ENCODE peak calls at places on chromosomes 12 and 14, in six cellular contexts. One of them, this sample, is unnamed.
A peak's percentile ranks its signal among the peaks of the same experiment; 100 is the strongest.

GRCh38 chr12:89645434-89645833 is 63.2 kb downstream of the ATP2B1 start:
- DNase-seq in activated T-cell treated with anti-CD3 and anti-CD28 coated beads, Interleukin-2, amount 50 U/mL, for 48 hours: no peak
- DNase-seq in PC-9: no peak
- DNase-seq in head of caudate nucleus: no peak
- DNase-seq in GM13977: no peak
- DNase-seq in AG08395: no peak
- DNase-seq in this sample: no peak

GRCh38 chr12:11927311-11927935 is 143.3 kb upstream of the BCL2L14 start:
- DNase-seq in AG08395: no peak
- DNase-seq in PC-9: no peak
- DNase-seq in head of caudate nucleus: no peak
- DNase-seq in activated T-cell treated with anti-CD3 and anti-CD28 coated beads, Interleukin-2, amount 50 U/mL, for 48 hours: no peak
- DNase-seq in GM13977: no peak
- DNase-seq in this sample: no peak

GRCh38 chr12:47317182-47317915 is 237.6 kb upstream of the AMIGO2 start:
- DNase-seq in AG08395: peak; percentile 34
- DNase-seq in activated T-cell treated with anti-CD3 and anti-CD28 coated beads, Interleukin-2, amount 50 U/mL, for 48 hours: no peak
- DNase-seq in head of caudate nucleus: no peak
- DNase-seq in PC-9: no peak
- DNase-seq in GM13977: no peak
- DNase-seq in this sample: peak; percentile 16

GRCh38 chr12:110813298-110813697 is 33.5 kb upstream of the CCDC63 start:
- DNase-seq in activated T-cell treated with anti-CD3 and anti-CD28 coated beads, Interleukin-2, amount 50 U/mL, for 48 hours: no peak
- DNase-seq in PC-9: no peak
- DNase-seq in AG08395: no peak
- DNase-seq in GM13977: no peak
- DNase-seq in head of caudate nucleus: no peak
- DNase-seq in this sample: no peak

GRCh38 chr14:75469606-75470237 is 41.9 kb downstream of the JDP2 start:
- DNase-seq in head of caudate nucleus: peak; percentile 47
- DNase-seq in AG08395: no peak
- DNase-seq in activated T-cell treated with anti-CD3 and anti-CD28 coated beads, Interleukin-2, amount 50 U/mL, for 48 hours: no peak
- DNase-seq in GM13977: no peak
- DNase-seq in PC-9: no peak
- DNase-seq in this sample: no peak

GRCh38 chr12:108514468-108514972 is 557 bp upstream of the FICD start:
- DNase-seq in activated T-cell treated with anti-CD3 and anti-CD28 coated beads, Interleukin-2, amount 50 U/mL, for 48 hours: no peak
- DNase-seq in head of caudate nucleus: no peak
- DNase-seq in AG08395: no peak
- DNase-seq in PC-9: no peak
- DNase-seq in GM13977: no peak
- DNase-seq in this sample: no peak

GRCh38 chr12:53051058-53051880 is 1.4 kb downstream of the TNS2 start:
- DNase-seq in activated T-cell treated with anti-CD3 and anti-CD28 coated beads, Interleukin-2, amount 50 U/mL, for 48 hours: no peak
- DNase-seq in PC-9: no peak
- DNase-seq in GM13977: no peak
- DNase-seq in AG08395: peak; percentile 47
- DNase-seq in head of caudate nucleus: peak; percentile 89
- DNase-seq in this sample: no peak

GRCh38 chr12:67069451-67070306 is 199.5 kb upstream of the CAND1 start:
- DNase-seq in GM13977: peak; percentile 41
- DNase-seq in PC-9: no peak
- DNase-seq in head of caudate nucleus: peak; percentile 70
- DNase-seq in activated T-cell treated with anti-CD3 and anti-CD28 coated beads, Interleukin-2, amount 50 U/mL, for 48 hours: peak; percentile 60
- DNase-seq in AG08395: no peak
- DNase-seq in this sample: peak; percentile 36

GRCh38 chr12:108980831-108981618 is 39.8 kb downstream of the SVOP start:
- DNase-seq in AG08395: peak; percentile 24
- DNase-seq in head of caudate nucleus: no peak
- DNase-seq in activated T-cell treated with anti-CD3 and anti-CD28 coated beads, Interleukin-2, amount 50 U/mL, for 48 hours: no peak
- DNase-seq in PC-9: no peak
- DNase-seq in GM13977: no peak
- DNase-seq in this sample: no peak

GRCh38 chr12:39490500-39491276 is 47.8 kb upstream of the KIF21A start:
- DNase-seq in head of caudate nucleus: no peak
- DNase-seq in AG08395: no peak
- DNase-seq in PC-9: peak; percentile 74
- DNase-seq in GM13977: no peak
- DNase-seq in activated T-cell treated with anti-CD3 and anti-CD28 coated beads, Interleukin-2, amount 50 U/mL, for 48 hours: no peak
- DNase-seq in this sample: no peak

GRCh38 chr12:108670066-108670631 is 36.5 kb upstream of the SELPLG start:
- DNase-seq in AG08395: no peak
- DNase-seq in head of caudate nucleus: no peak
- DNase-seq in PC-9: no peak
- DNase-seq in GM13977: no peak
- DNase-seq in activated T-cell treated with anti-CD3 and anti-CD28 coated beads, Interleukin-2, amount 50 U/mL, for 48 hours: no peak
- DNase-seq in this sample: no peak

GRCh38 chr12:81617915-81618314 is 141.2 kb downstream of the PPFIA2 start:
- DNase-seq in AG08395: no peak
- DNase-seq in PC-9: no peak
- DNase-seq in activated T-cell treated with anti-CD3 and anti-CD28 coated beads, Interleukin-2, amount 50 U/mL, for 48 hours: no peak
- DNase-seq in head of caudate nucleus: no peak
- DNase-seq in GM13977: no peak
- DNase-seq in this sample: no peak

GRCh38 chr12:127060933-127061332 is 1206.0 kb upstream of the TMEM132C start:
- DNase-seq in AG08395: no peak
- DNase-seq in head of caudate nucleus: no peak
- DNase-seq in GM13977: no peak
- DNase-seq in PC-9: no peak
- DNase-seq in activated T-cell treated with anti-CD3 and anti-CD28 coated beads, Interleukin-2, amount 50 U/mL, for 48 hours: no peak
- DNase-seq in this sample: no peak